ENCODE peak calls at places on chromosome 11, in four cellular contexts. One of them, this sample, is unnamed.

GRCh38 chr11:67252831-67253239 is 13.4 kb upstream of the GRK2 start:
- DNase-seq in B cell: no peak
- DNase-seq in cardiac fibroblast: peak
- DNase-seq in pancreas: no peak
- DNase-seq in this sample: no peak

GRCh38 chr11:71372693-71373657 is 75.2 kb downstream of the DHCR7 start:
- DNase-seq in cardiac fibroblast: peak
- DNase-seq in pancreas: no peak
- DNase-seq in B cell: no peak
- DNase-seq in this sample: no peak

GRCh38 chr11:47233989-47234668 is 14.5 kb downstream of the ACP2 start:
- DNase-seq in cardiac fibroblast: peak
- DNase-seq in B cell: no peak
- DNase-seq in pancreas: no peak
- DNase-seq in this sample: no peak

GRCh38 chr11:3134218-3134621 is 30.9 kb downstream of the OSBPL5 start:
- DNase-seq in B cell: no peak
- DNase-seq in cardiac fibroblast: no peak
- DNase-seq in pancreas: no peak
- DNase-seq in this sample: no peak

GRCh38 chr11:31804439-31805036 is 6.6 kb downstream of the PAX6 start:
- DNase-seq in B cell: peak
- DNase-seq in cardiac fibroblast: no peak
- DNase-seq in pancreas: peak
- DNase-seq in this sample: peak

GRCh38 chr11:114091791-114092397 is 32.4 kb downstream of the ZBTB16 start:
- DNase-seq in B cell: no peak
- DNase-seq in pancreas: no peak
- DNase-seq in cardiac fibroblast: no peak
- DNase-seq in this sample: no peak

GRCh38 chr11:56251954-56252353 is at the start of gene OR5T3:
- DNase-seq in B cell: no peak
- DNase-seq in pancreas: no peak
- DNase-seq in cardiac fibroblast: no peak
- DNase-seq in this sample: no peak

GRCh38 chr11:105786766-105787165 is 176.9 kb downstream of the GRIA4 start:
- DNase-seq in B cell: no peak
- DNase-seq in pancreas: no peak
- DNase-seq in cardiac fibroblast: no peak
- DNase-seq in this sample: no peak

GRCh38 chr11:117535201-117535869 is 207.7 kb downstream of the CEP164 start:
- DNase-seq in pancreas: peak
- DNase-seq in cardiac fibroblast: no peak
- DNase-seq in B cell: no peak
- DNase-seq in this sample: no peak

GRCh38 chr11:7531011-7531410 is 17.2 kb downstream of the PPFIBP2 start:
- DNase-seq in cardiac fibroblast: no peak
- DNase-seq in B cell: peak
- DNase-seq in pancreas: no peak
- DNase-seq in this sample: no peak

GRCh38 chr11:68982134-68982533 is 1.3 kb upstream of the MRGPRD start:
- DNase-seq in cardiac fibroblast: no peak
- DNase-seq in B cell: no peak
- DNase-seq in pancreas: no peak
- DNase-seq in this sample: no peak

GRCh38 chr11:24762076-24762475 is 265.2 kb downstream of the LUZP2 start:
- DNase-seq in pancreas: no peak
- DNase-seq in B cell: no peak
- DNase-seq in cardiac fibroblast: no peak
- DNase-seq in this sample: no peak

GRCh38 chr11:99739464-99740089 is 718.8 kb downstream of the CNTN5 start:
- DNase-seq in pancreas: no peak
- DNase-seq in cardiac fibroblast: peak
- DNase-seq in B cell: no peak
- DNase-seq in this sample: peak

GRCh38 chr11:76408171-76408965 is 27.2 kb downstream of the GVQW3 start:
- DNase-seq in pancreas: no peak
- DNase-seq in B cell: no peak
- DNase-seq in cardiac fibroblast: no peak
- DNase-seq in this sample: no peak

GRCh38 chr11:83025267-83025704 is 46.4 kb downstream of the RAB30 start:
- DNase-seq in cardiac fibroblast: peak
- DNase-seq in pancreas: no peak
- DNase-seq in B cell: no peak
- DNase-seq in this sample: no peak

GRCh38 chr11:17026487-17027082 is 12.4 kb upstream of the PLEKHA7 start:
- DNase-seq in B cell: no peak
- DNase-seq in cardiac fibroblast: no peak
- DNase-seq in pancreas: no peak
- DNase-seq in this sample: no peak

GRCh38 chr11:12769834-12770345 is 95.7 kb downstream of the TEAD1 start:
- DNase-seq in cardiac fibroblast: peak
- DNase-seq in B cell: no peak
- DNase-seq in pancreas: no peak
- DNase-seq in this sample: no peak

GRCh38 chr11:43555811-43556210 is 124.7 kb upstream of the HSD17B12 start:
- DNase-seq in B cell: no peak
- DNase-seq in cardiac fibroblast: peak
- DNase-seq in pancreas: no peak
- DNase-seq in this sample: no peak

GRCh38 chr11:17954395-17955252 is 58.2 kb downstream of the SERGEF start:
- DNase-seq in pancreas: no peak
- DNase-seq in cardiac fibroblast: no peak
- DNase-seq in B cell: no peak
- DNase-seq in this sample: no peak

GRCh38 chr11:91396243-91397133 is 828.1 kb upstream of the FAT3 start:
- DNase-seq in cardiac fibroblast: no peak
- DNase-seq in pancreas: no peak
- DNase-seq in B cell: no peak
- DNase-seq in this sample: no peak

GRCh38 chr11:30345644-30346043 is 22.7 kb downstream of the ARL14EP start:
- DNase-seq in cardiac fibroblast: no peak
- DNase-seq in B cell: no peak
- DNase-seq in pancreas: no peak
- DNase-seq in this sample: no peak

GRCh38 chr11:113991718-113992458 is 17.0 kb downstream of the HTR3A start:
- DNase-seq in pancreas: no peak
- DNase-seq in cardiac fibroblast: peak
- DNase-seq in B cell: no peak
- DNase-seq in this sample: no peak

GRCh38 chr11:108669261-108669660 is 4.4 kb downstream of the DDX10 start:
- DNase-seq in pancreas: no peak
- DNase-seq in B cell: no peak
- DNase-seq in cardiac fibroblast: no peak
- DNase-seq in this sample: no peak

GRCh38 chr11:89487016-89487415 is 4.2 kb downstream of the NOX4 start:
- DNase-seq in pancreas: no peak
- DNase-seq in cardiac fibroblast: no peak
- DNase-seq in B cell: no peak
- DNase-seq in this sample: no peak

GRCh38 chr11:44943118-44943517 is 7.6 kb downstream of the TP53I11 start:
- DNase-seq in pancreas: no peak
- DNase-seq in cardiac fibroblast: no peak
- DNase-seq in B cell: peak
- DNase-seq in this sample: no peak

GRCh38 chr11:128841461-128842072 is 25.5 kb downstream of the KCNJ1 start:
- DNase-seq in cardiac fibroblast: no peak
- DNase-seq in B cell: peak
- DNase-seq in pancreas: no peak
- DNase-seq in this sample: no peak

GRCh38 chr11:29200776-29201574 is 815.9 kb downstream of the KCNA4 start:
- DNase-seq in pancreas: no peak
- DNase-seq in cardiac fibroblast: no peak
- DNase-seq in B cell: no peak
- DNase-seq in this sample: no peak

GRCh38 chr11:45185228-45185729 is 38.8 kb downstream of the PRDM11 start:
- DNase-seq in B cell: no peak
- DNase-seq in cardiac fibroblast: no peak
- DNase-seq in pancreas: no peak
- DNase-seq in this sample: no peak

GRCh38 chr11:25211635-25212251 is 714.9 kb downstream of the LUZP2 start:
- DNase-seq in cardiac fibroblast: no peak
- DNase-seq in B cell: no peak
- DNase-seq in pancreas: no peak
- DNase-seq in this sample: no peak

GRCh38 chr11:74686792-74687191 is 44.4 kb downstream of the CHRDL2 start:
- DNase-seq in B cell: no peak
- DNase-seq in cardiac fibroblast: peak
- DNase-seq in pancreas: no peak
- DNase-seq in this sample: no peak

GRCh38 chr11:117916956-117917355 is 12.2 kb downstream of the TMPRSS13 start:
- DNase-seq in cardiac fibroblast: no peak
- DNase-seq in pancreas: peak
- DNase-seq in B cell: no peak
- DNase-seq in this sample: no peak

GRCh38 chr11:1975185-1975584 is 22.5 kb downstream of the H19 start:
- DNase-seq in B cell: no peak
- DNase-seq in cardiac fibroblast: no peak
- DNase-seq in pancreas: no peak
- DNase-seq in this sample: no peak

GRCh38 chr11:119739021-119739703 is 10.2 kb upstream of the NECTIN1 start:
- DNase-seq in pancreas: no peak
- DNase-seq in cardiac fibroblast: no peak
- DNase-seq in B cell: no peak
- DNase-seq in this sample: no peak

GRCh38 chr11:124867700-124868099 is 2.5 kb downstream of the ROBO3 start:
- DNase-seq in B cell: peak
- DNase-seq in pancreas: no peak
- DNase-seq in cardiac fibroblast: peak
- DNase-seq in this sample: peak